ENCODE peak calls at places on chromosomes 5 and 9, in six cellular contexts. N is choroid plexus epithelial cell, G is K562, X is coronary artery, I is right cardiac atrium, W is transverse colon. R is an unnamed sample.

GRCh38 chr9:138112090-138112748 is 234.6 kb downstream of the CACNA1B start:
- DNase-seq in N (no peak), G (no peak), X (no peak), I (no peak), W (no peak), R (peak)

GRCh38 chr9:28059192-28059591 is 485.9 kb upstream of the C9orf72 start:
- DNase-seq in N (no peak), G (no peak), X (no peak), I (no peak), W (no peak), R (no peak)

GRCh38 chr9:78821126-78821822 is 524.3 kb downstream of the PSAT1 start:
- DNase-seq in N (peak), G (peak), X (no peak), I (no peak), W (no peak), R (no peak)

GRCh38 chr5:149466457-149466972 is 84.7 kb downstream of the CSNK1A1 start:
- DNase-seq in N (peak), G (peak), X (no peak), I (peak), W (peak), R (no peak)

GRCh38 chr9:96203867-96204412 is 98.0 kb downstream of the HSD17B3 start:
- DNase-seq in N (no peak), G (no peak), X (no peak), I (peak), W (no peak), R (no peak)

GRCh38 chr9:127875306-127875966 is 2.0 kb downstream of the AK1 start:
- DNase-seq in N (peak), G (no peak), X (no peak), I (no peak), W (no peak), R (no peak)

GRCh38 chr5:98827161-98827560 is 53.7 kb downstream of the RGMB start:
- DNase-seq in N (peak), G (peak), X (no peak), I (no peak), W (no peak), R (no peak)

GRCh38 chr5:106849266-106849665 is 821.5 kb downstream of the EFNA5 start:
- DNase-seq in N (no peak), G (no peak), X (no peak), I (no peak), W (no peak), R (no peak)

GRCh38 chr5:23448627-23449026 is 58.8 kb upstream of the PRDM9 start:
- DNase-seq in N (no peak), G (no peak), X (no peak), I (no peak), W (no peak), R (no peak)

GRCh38 chr9:136438909-136439549 is 616 bp downstream of the INPP5E start:
- DNase-seq in N (peak), G (peak), X (peak), I (peak), W (peak), R (peak)

GRCh38 chr9:77176686-77177142 is 620 bp upstream of the VPS13A start:
- DNase-seq in N (no peak), G (no peak), X (no peak), I (no peak), W (no peak), R (no peak)

GRCh38 chr9:8888592-8888991 is 1089.0 kb upstream of the DMAC1 start:
- DNase-seq in N (no peak), G (no peak), X (no peak), I (no peak), W (no peak), R (no peak)

GRCh38 chr9:135159801-135160200 is 72.3 kb downstream of the OLFM1 start:
- DNase-seq in N (no peak), G (no peak), X (no peak), I (no peak), W (no peak), R (no peak)

GRCh38 chr9:77587036-77587435 is 61.1 kb downstream of the GNA14 start:
- DNase-seq in N (no peak), G (no peak), X (no peak), I (no peak), W (no peak), R (no peak)

GRCh38 chr5:90293931-90294330 is 115.6 kb downstream of the CETN3 start:
- DNase-seq in N (peak), G (no peak), X (no peak), I (no peak), W (no peak), R (no peak)

GRCh38 chr9:135253305-135254004 is 166.0 kb downstream of the OLFM1 start:
- DNase-seq in N (no peak), G (peak), X (no peak), I (no peak), W (no peak), R (peak)

GRCh38 chr5:75375414-75375813 is 38.4 kb downstream of the HMGCR start:
- DNase-seq in N (no peak), G (no peak), X (no peak), I (no peak), W (no peak), R (no peak)

GRCh38 chr5:159178978-159179377 is 30.4 kb downstream of the RNF145 start:
- DNase-seq in N (peak), G (peak), X (no peak), I (peak), W (peak), R (no peak)

GRCh38 chr5:167993771-167994170 is 297.7 kb upstream of the WWC1 start:
- DNase-seq in N (no peak), G (no peak), X (no peak), I (no peak), W (no peak), R (no peak)

GRCh38 chr9:125784286-125785049 is 37.3 kb downstream of the PBX3 start:
- DNase-seq in N (peak), G (no peak), X (no peak), I (no peak), W (no peak), R (no peak)

GRCh38 chr5:111129938-111130337 is 37.8 kb downstream of the WDR36 start:
- DNase-seq in N (peak), G (no peak), X (no peak), I (no peak), W (no peak), R (no peak)

GRCh38 chr5:139636975-139637408 is 11.2 kb upstream of the CXXC5 start:
- DNase-seq in N (no peak), G (peak), X (no peak), I (no peak), W (no peak), R (no peak)

GRCh38 chr5:317086-317811 is 4.3 kb upstream of the AHRR start:
- DNase-seq in N (peak), G (peak), X (no peak), I (no peak), W (peak), R (peak)

GRCh38 chr5:180799194-180799593 is 3.4 kb downstream of the MGAT1 start:
- DNase-seq in N (no peak), G (no peak), X (no peak), I (no peak), W (peak), R (no peak)

GRCh38 chr5:11777096-11777495 is 127.2 kb downstream of the CTNND2 start:
- DNase-seq in N (no peak), G (no peak), X (no peak), I (no peak), W (no peak), R (no peak)

GRCh38 chr5:79119486-79119885 is 7.9 kb downstream of the BHMT start:
- DNase-seq in N (no peak), G (no peak), X (no peak), I (no peak), W (no peak), R (no peak)

GRCh38 chr9:1880038-1880565 is 135.0 kb upstream of the SMARCA2 start:
- DNase-seq in N (no peak), G (no peak), X (no peak), I (no peak), W (no peak), R (no peak)

GRCh38 chr9:128555180-128555721 is 2.9 kb downstream of the SPTAN1 start:
- DNase-seq in N (peak), G (peak), X (no peak), I (no peak), W (no peak), R (no peak)

GRCh38 chr5:91219803-91220371 is 163.2 kb downstream of the ARRDC3 start:
- DNase-seq in N (peak), G (peak), X (no peak), I (no peak), W (no peak), R (no peak)

GRCh38 chr9:650362-650761 is 191.1 kb upstream of the DMRT1 start:
- DNase-seq in N (no peak), G (no peak), X (no peak), I (no peak), W (no peak), R (no peak)

GRCh38 chr9:131677445-131678180 is 62.3 kb downstream of the RAPGEF1 start:
- DNase-seq in N (peak), G (no peak), X (no peak), I (no peak), W (peak), R (no peak)

GRCh38 chr5:25754895-25755294 is 1110.1 kb upstream of the CDH10 start:
- DNase-seq in N (no peak), G (peak), X (no peak), I (no peak), W (no peak), R (no peak)

GRCh38 chr5:58887721-58888409 is 305.0 kb downstream of the RAB3C start:
- DNase-seq in N (peak), G (no peak), X (peak), I (peak), W (no peak), R (peak)

GRCh38 chr5:36237756-36238155 is 4.0 kb downstream of the NADK2 start:
- DNase-seq in N (no peak), G (peak), X (no peak), I (no peak), W (no peak), R (no peak)

GRCh38 chr5:10671041-10672008 is 89.7 kb downstream of the DAP start:
- DNase-seq in N (no peak), G (no peak), X (no peak), I (no peak), W (no peak), R (no peak)

GRCh38 chr9:2798423-2798822 is 45.5 kb downstream of the PUM3 start:
- DNase-seq in N (no peak), G (no peak), X (no peak), I (no peak), W (no peak), R (no peak)

GRCh38 chr5:53031695-53032096 is 42.5 kb downstream of the ITGA2 start:
- DNase-seq in N (peak), G (no peak), X (no peak), I (no peak), W (no peak), R (no peak)

GRCh38 chr5:109453251-109453650 is 43.5 kb upstream of the PJA2 start:
- DNase-seq in N (peak), G (no peak), X (no peak), I (no peak), W (no peak), R (no peak)

GRCh38 chr5:135140805-135141204 is 106.8 kb upstream of the PITX1 start:
- DNase-seq in N (no peak), G (no peak), X (peak), I (peak), W (peak), R (peak)

GRCh38 chr5:38948501-38948900 is 102.7 kb downstream of the OSMR start:
- DNase-seq in N (peak), G (no peak), X (no peak), I (no peak), W (no peak), R (no peak)

GRCh38 chr9:33159760-33160127 is 7.4 kb downstream of the B4GALT1 start:
- DNase-seq in N (peak), G (no peak), X (peak), I (no peak), W (peak), R (no peak)

GRCh38 chr9:33157960-33158359 is 9.2 kb downstream of the B4GALT1 start:
- DNase-seq in N (peak), G (no peak), X (peak), I (no peak), W (no peak), R (no peak)

GRCh38 chr9:33158555-33159057 is 8.5 kb downstream of the B4GALT1 start:
- DNase-seq in N (no peak), G (no peak), X (peak), I (no peak), W (no peak), R (no peak)

GRCh38 chr9:33161011-33161588 is 6.0 kb downstream of the B4GALT1 start:
- DNase-seq in N (peak), G (peak), X (peak), I (peak), W (peak), R (peak)

DNA sequence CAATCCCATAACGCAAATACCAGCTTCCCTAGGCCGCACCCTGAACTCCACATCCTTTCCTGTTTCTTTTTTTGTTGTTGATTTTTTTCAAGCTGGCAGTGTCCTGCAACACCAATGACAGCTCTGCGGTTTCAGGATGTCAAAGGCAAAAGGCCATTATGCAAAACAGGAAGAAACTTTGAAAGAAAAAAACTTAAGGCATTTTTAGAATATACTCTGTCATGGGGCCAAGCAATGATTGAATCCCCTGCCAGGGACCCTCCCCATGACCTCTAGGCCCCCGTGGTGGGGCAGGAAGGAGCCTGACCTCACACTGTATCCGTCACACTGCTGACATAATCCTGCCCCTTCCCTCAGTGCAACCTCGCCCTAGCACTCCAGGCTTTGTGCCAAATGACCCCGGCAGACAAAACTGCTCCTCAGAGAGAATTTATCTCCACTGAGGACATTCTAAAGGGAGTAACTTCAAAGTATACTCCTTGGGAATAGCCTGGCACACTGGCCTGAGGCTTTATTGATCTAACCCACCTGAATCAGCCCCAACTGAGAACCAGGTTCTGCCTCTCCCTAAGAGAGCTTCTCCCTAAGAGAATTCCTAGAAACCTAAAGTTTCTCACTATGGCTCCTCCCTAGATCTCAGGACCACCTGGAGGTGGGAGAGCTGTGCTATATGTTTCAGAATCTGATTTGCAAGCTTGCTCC is 7.9 kb downstream of the B4GALT1 start:
- DNase-seq in N (peak), G (peak), X (peak), I (peak), W (peak), R (peak)
- H3K4me3 ChIP-seq in N (no peak), G (no peak), X (peak), I (no peak), W (no peak), R (peak)

GRCh38 chr9:114953016-114953415 is 22.6 kb upstream of the TNFSF8 start:
- DNase-seq in N (no peak), G (no peak), X (no peak), I (no peak), W (no peak), R (no peak)
- H3K4me3 ChIP-seq in N (no peak), G (no peak), X (no peak), I (no peak), W (no peak), R (no peak)

GRCh38 chr9:91811024-91811909 is 138.8 kb downstream of the ROR2 start:
- DNase-seq in N (no peak), G (no peak), X (peak), I (no peak), W (no peak), R (no peak)
- H3K4me3 ChIP-seq in N (no peak), G (no peak), X (no peak), I (no peak), W (no peak), R (no peak)

GRCh38 chr9:18566125-18566524 is 92.2 kb downstream of the ADAMTSL1 start:
- DNase-seq in N (peak), G (no peak), X (no peak), I (no peak), W (no peak), R (no peak)
- H3K4me3 ChIP-seq in N (no peak), G (no peak), X (no peak), I (no peak), W (no peak), R (no peak)

R was measured in kidney.